ENCODE peak calls at places on chromosome 5, in ten cellular contexts. Q is IMR-90; O is activated CD4-positive, alpha-beta memory T cell treated with anti-CD3 and anti-CD28 coated beads for 36 hours; X is CD8-positive, alpha-beta memory T cell; D is stimulated activated CD4-positive, alpha-beta T cell treated with anti-CD3 and anti-CD28 coated beads, Interleukin-1b, Interleukin-23, amount 100 ng/mL, for 4 hours; U is NCI-H1092 treated with DMSO at 0.1 percent for 48 hours; H is brain microvascular endothelial cell; R is NCI-H1417; I is posterior vena cava; M is stimulated activated naive CD8-positive, alpha-beta T cell treated with anti-CD3 and anti-CD28 coated beads, Interleukin-15, amount 100 ng/mL, for 72 hours. V is an unnamed sample.

GRCh38 chr5:58507715-58508114 is 16.5 kb downstream of the GAPT start:
- DNase-seq in Q (no peak), O (no peak), X (no peak), D (no peak), U (no peak), H (no peak), R (no peak), I (no peak), M (no peak), V (no peak)

GRCh38 chr5:106241409-106241808 is 1429.3 kb downstream of the EFNA5 start:
- DNase-seq in Q (no peak), O (no peak), X (no peak), D (no peak), U (no peak), H (no peak), R (no peak), I (no peak), M (no peak), V (peak)

GRCh38 chr5:37786855-37787254 is 53.0 kb downstream of the GDNF start:
- DNase-seq in Q (peak), O (no peak), X (no peak), D (no peak), U (no peak), H (peak), R (no peak), I (no peak), M (no peak), V (no peak)

GRCh38 chr5:8981016-8981415 is 564.9 kb downstream of the SEMA5A start:
- DNase-seq in Q (peak), O (no peak), X (no peak), D (no peak), U (no peak), H (no peak), R (no peak), I (no peak), M (no peak), V (no peak)

GRCh38 chr5:98911221-98912040 is 17.4 kb downstream of the CHD1 start:
- DNase-seq in Q (no peak), O (no peak), X (no peak), D (no peak), U (no peak), H (peak), R (peak), I (no peak), M (no peak), V (no peak)

GRCh38 chr5:105812356-105812755 is 1858.4 kb downstream of the EFNA5 start:
- DNase-seq in Q (peak), O (no peak), X (no peak), D (no peak), U (no peak), H (no peak), R (no peak), I (no peak), M (no peak), V (no peak)

GRCh38 chr5:138925090-138925635 is 50.0 kb upstream of the LRRTM2 start:
- DNase-seq in Q (no peak), O (no peak), X (no peak), D (no peak), U (no peak), H (no peak), R (no peak), I (no peak), M (no peak), V (no peak)

GRCh38 chr5:41843456-41844112 is 26.6 kb downstream of the OXCT1 start:
- DNase-seq in Q (peak), O (no peak), X (no peak), D (no peak), U (peak), H (peak), R (peak), I (no peak), M (no peak), V (no peak)

GRCh38 chr5:142339781-142340180 is 15.0 kb upstream of the SPRY4 start:
- DNase-seq in Q (no peak), O (no peak), X (no peak), D (no peak), U (no peak), H (no peak), R (no peak), I (no peak), M (no peak), V (no peak)

GRCh38 chr5:167723254-167723871 is 568.1 kb upstream of the WWC1 start:
- DNase-seq in Q (peak), O (peak), X (peak), D (peak), U (peak), H (peak), R (peak), I (peak), M (peak), V (peak)

GRCh38 chr5:96572864-96573512 is 89.2 kb upstream of the CAST start:
- DNase-seq in Q (peak), O (no peak), X (no peak), D (no peak), U (no peak), H (peak), R (no peak), I (no peak), M (no peak), V (no peak)

GRCh38 chr5:171648279-171648774 is 137.3 kb upstream of the SMIM23 start:
- DNase-seq in Q (no peak), O (no peak), X (no peak), D (no peak), U (no peak), H (no peak), R (no peak), I (no peak), M (no peak), V (no peak)

GRCh38 chr5:171295801-171296200 is 13.2 kb upstream of the TLX3 start:
- DNase-seq in Q (no peak), O (no peak), X (no peak), D (no peak), U (no peak), H (no peak), R (no peak), I (no peak), M (no peak), V (no peak)

V was measured in HuH-7.5.